ENCODE peak calls at places on chromosomes 12 and 14, in ten cellular contexts. J is hippocampal formation; X is sciatic nerve; C is amniotic stem cell; I is body of pancreas; R is WTC11; A is NCI-H69; D is natural killer cell treated with Interleukin-12 subunit alpha and Interleukin-12 subunit beta and Interleukin-15 and Interleukin-18, amount 100 ng/mL, for 72 hours; Z is astrocyte of the spinal cord; L is NCI-H2081. U is an unnamed sample.

GRCh38 chr12:118350908-118351592 is 21.7 kb downstream of the TAOK3 start:
- DNase-seq in J (no peak), X (no peak), C (no peak), I (no peak), R (no peak), A (no peak), D (no peak), Z (no peak), L (no peak), U (peak)

GRCh38 chr14:23407516-23408306 is at the start of gene MYH6:
- DNase-seq in J (no peak), X (no peak), C (no peak), I (no peak), R (no peak), A (no peak), D (no peak), Z (no peak), L (no peak), U (no peak)

GRCh38 chr14:81432171-81432570 is 32.0 kb upstream of the STON2 start:
- DNase-seq in J (no peak), X (no peak), C (no peak), I (no peak), R (no peak), A (peak), D (no peak), Z (peak), L (no peak), U (no peak)

GRCh38 chr12:124747426-124748161 is 116.1 kb downstream of the SCARB1 start:
- DNase-seq in J (no peak), X (no peak), C (no peak), I (peak), R (no peak), A (no peak), D (no peak), Z (peak), L (no peak), U (peak)

GRCh38 chr14:34111933-34112332 is 161.1 kb upstream of the EGLN3 start:
- DNase-seq in J (no peak), X (no peak), C (no peak), I (no peak), R (no peak), A (no peak), D (no peak), Z (no peak), L (no peak), U (no peak)

GRCh38 chr14:21066882-21067502 is 3.1 kb upstream of the ARHGEF40 start:
- DNase-seq in J (no peak), X (no peak), C (no peak), I (no peak), R (no peak), A (peak), D (no peak), Z (no peak), L (peak), U (peak)

GRCh38 chr12:124928095-124928911 is 13.9 kb upstream of the UBC start:
- DNase-seq in J (no peak), X (peak), C (no peak), I (peak), R (peak), A (no peak), D (peak), Z (peak), L (no peak), U (no peak)

GRCh38 chr12:89225401-89225800 is 126.9 kb downstream of the DUSP6 start:
- DNase-seq in J (no peak), X (no peak), C (no peak), I (no peak), R (no peak), A (peak), D (peak), Z (peak), L (no peak), U (peak)

GRCh38 chr12:17456486-17456885 is 633.5 kb downstream of the RERGL start:
- DNase-seq in J (no peak), X (no peak), C (no peak), I (no peak), R (no peak), A (no peak), D (no peak), Z (no peak), L (no peak), U (no peak)

U was measured in DMS53.